ENCODE peak calls at places on chromosomes 3 and 15, in seven cellular contexts. One of them, this sample, is unnamed.

GRCh38 chr15:33215941-33216872 is 21.7 kb upstream of the FMN1 start:
- DNase-seq in mesenchymal stem cell: peak
- DNase-seq in H9: no peak
- DNase-seq in trophoblast cell: peak
- DNase-seq in H1: no peak
- DNase-seq in IMR-90: peak
- DNase-seq in mesendoderm: peak
- DNase-seq in this sample: no peak

GRCh38 chr15:39499701-39500100 is 81.2 kb upstream of the THBS1 start:
- DNase-seq in H9: no peak
- DNase-seq in H1: no peak
- DNase-seq in mesendoderm: no peak
- DNase-seq in mesenchymal stem cell: no peak
- DNase-seq in trophoblast cell: peak
- DNase-seq in IMR-90: no peak
- DNase-seq in this sample: no peak

GRCh38 chr3:108420926-108421325 is 89.5 kb downstream of the MYH15 start:
- DNase-seq in trophoblast cell: peak
- DNase-seq in H9: no peak
- DNase-seq in H1: no peak
- DNase-seq in mesendoderm: no peak
- DNase-seq in IMR-90: peak
- DNase-seq in mesenchymal stem cell: peak
- DNase-seq in this sample: no peak

GRCh38 chr15:66830358-66830757 is 128.3 kb downstream of the SMAD6 start:
- DNase-seq in H9: no peak
- DNase-seq in trophoblast cell: peak
- DNase-seq in IMR-90: peak
- DNase-seq in mesendoderm: no peak
- DNase-seq in mesenchymal stem cell: peak
- DNase-seq in H1: no peak
- DNase-seq in this sample: no peak

GRCh38 chr15:53522878-53523455 is 236.5 kb downstream of the WDR72 start:
- DNase-seq in H1: no peak
- DNase-seq in H9: no peak
- DNase-seq in trophoblast cell: no peak
- DNase-seq in IMR-90: no peak
- DNase-seq in mesenchymal stem cell: no peak
- DNase-seq in mesendoderm: peak
- DNase-seq in this sample: no peak

GRCh38 chr15:88636039-88636438 is 2.8 kb upstream of the ISG20 start:
- DNase-seq in mesenchymal stem cell: no peak
- DNase-seq in H1: peak
- DNase-seq in H9: peak
- DNase-seq in trophoblast cell: peak
- DNase-seq in IMR-90: no peak
- DNase-seq in mesendoderm: peak
- DNase-seq in this sample: no peak

GRCh38 chr3:44970916-44971490 is 5.0 kb downstream of the ZDHHC3 start:
- DNase-seq in H9: no peak
- DNase-seq in mesenchymal stem cell: no peak
- DNase-seq in IMR-90: no peak
- DNase-seq in mesendoderm: no peak
- DNase-seq in H1: no peak
- DNase-seq in trophoblast cell: peak
- DNase-seq in this sample: no peak

GRCh38 chr3:42814914-42815507 is 5.8 kb downstream of the ACKR2 start:
- DNase-seq in mesendoderm: no peak
- DNase-seq in IMR-90: no peak
- DNase-seq in trophoblast cell: no peak
- DNase-seq in H1: no peak
- DNase-seq in mesenchymal stem cell: no peak
- DNase-seq in H9: no peak
- DNase-seq in this sample: no peak

GRCh38 chr15:27774638-27775037 is 324.5 kb downstream of the OCA2 start:
- DNase-seq in mesenchymal stem cell: no peak
- DNase-seq in mesendoderm: no peak
- DNase-seq in H1: no peak
- DNase-seq in H9: no peak
- DNase-seq in trophoblast cell: no peak
- DNase-seq in IMR-90: no peak
- DNase-seq in this sample: no peak

GRCh38 chr3:107976204-107976775 is 114.5 kb downstream of the CD47 start:
- DNase-seq in IMR-90: no peak
- DNase-seq in trophoblast cell: no peak
- DNase-seq in H1: no peak
- DNase-seq in mesenchymal stem cell: no peak
- DNase-seq in H9: no peak
- DNase-seq in mesendoderm: no peak
- DNase-seq in this sample: no peak

GRCh38 chr15:81419304-81419943 is 45.4 kb upstream of the TMC3 start:
- DNase-seq in trophoblast cell: no peak
- DNase-seq in mesenchymal stem cell: peak
- DNase-seq in mesendoderm: peak
- DNase-seq in H9: peak
- DNase-seq in IMR-90: peak
- DNase-seq in H1: no peak
- DNase-seq in this sample: peak

GRCh38 chr15:39281094-39281493 is 299.8 kb upstream of the THBS1 start:
- DNase-seq in H9: no peak
- DNase-seq in IMR-90: peak
- DNase-seq in mesendoderm: no peak
- DNase-seq in mesenchymal stem cell: peak
- DNase-seq in trophoblast cell: peak
- DNase-seq in H1: no peak
- DNase-seq in this sample: no peak

GRCh38 chr3:167691366-167691765 is 37.6 kb upstream of the WDR49 start:
- DNase-seq in H1: no peak
- DNase-seq in IMR-90: no peak
- DNase-seq in mesenchymal stem cell: no peak
- DNase-seq in trophoblast cell: no peak
- DNase-seq in mesendoderm: no peak
- DNase-seq in H9: no peak
- DNase-seq in this sample: no peak

GRCh38 chr3:63932509-63933212 is 20.5 kb upstream of the SCAANT1 start:
- DNase-seq in mesendoderm: no peak
- DNase-seq in H9: no peak
- DNase-seq in H1: no peak
- DNase-seq in IMR-90: no peak
- DNase-seq in trophoblast cell: no peak
- DNase-seq in mesenchymal stem cell: no peak
- DNase-seq in this sample: no peak

GRCh38 chr3:184491011-184491576 is 70.5 kb upstream of the EPHB3 start:
- DNase-seq in mesendoderm: no peak
- DNase-seq in trophoblast cell: no peak
- DNase-seq in H1: no peak
- DNase-seq in H9: peak
- DNase-seq in mesenchymal stem cell: no peak
- DNase-seq in IMR-90: no peak
- DNase-seq in this sample: no peak

GRCh38 chr3:16205156-16205870 is 30.8 kb downstream of the GALNT15 start:
- DNase-seq in trophoblast cell: no peak
- DNase-seq in H9: no peak
- DNase-seq in mesenchymal stem cell: no peak
- DNase-seq in mesendoderm: no peak
- DNase-seq in H1: no peak
- DNase-seq in IMR-90: peak
- DNase-seq in this sample: no peak

GRCh38 chr15:70251246-70251990 is 153.7 kb upstream of the TLE3 start:
- DNase-seq in H9: no peak
- DNase-seq in mesenchymal stem cell: no peak
- DNase-seq in trophoblast cell: no peak
- DNase-seq in H1: no peak
- DNase-seq in mesendoderm: no peak
- DNase-seq in IMR-90: no peak
- DNase-seq in this sample: no peak

GRCh38 chr3:112017081-112017480 is 17.5 kb upstream of the TMPRSS7 start:
- DNase-seq in mesendoderm: no peak
- DNase-seq in H1: no peak
- DNase-seq in mesenchymal stem cell: peak
- DNase-seq in trophoblast cell: no peak
- DNase-seq in IMR-90: no peak
- DNase-seq in H9: no peak
- DNase-seq in this sample: no peak

GRCh38 chr15:73283341-73283962 is 85.3 kb downstream of the HCN4 start:
- DNase-seq in mesendoderm: no peak
- DNase-seq in H1: no peak
- DNase-seq in trophoblast cell: no peak
- DNase-seq in IMR-90: no peak
- DNase-seq in H9: no peak
- DNase-seq in mesenchymal stem cell: no peak
- DNase-seq in this sample: no peak

GRCh38 chr3:23396746-23397145 is 193.6 kb downstream of the UBE2E2 start:
- DNase-seq in trophoblast cell: no peak
- DNase-seq in H1: no peak
- DNase-seq in mesenchymal stem cell: no peak
- DNase-seq in IMR-90: no peak
- DNase-seq in mesendoderm: no peak
- DNase-seq in H9: no peak
- DNase-seq in this sample: no peak
- H2AK5ac ChIP-seq in trophoblast cell: no peak
- H2AK5ac ChIP-seq in H1: no peak
- H2AK5ac ChIP-seq in mesenchymal stem cell: no peak
- H2AK5ac ChIP-seq in IMR-90: no peak
- H2AK5ac ChIP-seq in mesendoderm: no peak
- H2AK5ac ChIP-seq in H9: no peak
- H2AK5ac ChIP-seq in this sample: no peak

GRCh38 chr15:98712845-98713584 is 64.7 kb downstream of the IGF1R start:
- DNase-seq in mesenchymal stem cell: no peak
- DNase-seq in mesendoderm: no peak
- DNase-seq in trophoblast cell: no peak
- DNase-seq in IMR-90: no peak
- DNase-seq in H9: no peak
- DNase-seq in H1: no peak
- DNase-seq in this sample: no peak

GRCh38 chr15:98715890-98716443 is 67.6 kb downstream of the IGF1R start:
- DNase-seq in mesendoderm: no peak
- DNase-seq in H9: no peak
- DNase-seq in trophoblast cell: no peak
- DNase-seq in IMR-90: no peak
- DNase-seq in mesenchymal stem cell: no peak
- DNase-seq in H1: no peak
- DNase-seq in this sample: no peak

GRCh38 chr15:98715401-98715800 is 67.1 kb downstream of the IGF1R start:
- DNase-seq in H1: no peak
- DNase-seq in mesenchymal stem cell: no peak
- DNase-seq in trophoblast cell: no peak
- DNase-seq in mesendoderm: no peak
- DNase-seq in H9: no peak
- DNase-seq in IMR-90: no peak
- DNase-seq in this sample: no peak

GRCh38 chr15:98713585-98714001 is 65.3 kb downstream of the IGF1R start:
- DNase-seq in trophoblast cell: no peak
- DNase-seq in mesenchymal stem cell: no peak
- DNase-seq in mesendoderm: peak
- DNase-seq in IMR-90: no peak
- DNase-seq in H9: no peak
- DNase-seq in H1: no peak
- DNase-seq in this sample: no peak

GRCh38 chr15:98714906-98715305 is 66.6 kb downstream of the IGF1R start:
- DNase-seq in mesendoderm: no peak
- DNase-seq in H9: no peak
- DNase-seq in mesenchymal stem cell: no peak
- DNase-seq in trophoblast cell: no peak
- DNase-seq in H1: no peak
- DNase-seq in IMR-90: no peak
- DNase-seq in this sample: no peak
- H3K27ac ChIP-seq in mesendoderm: no peak
- H3K27ac ChIP-seq in H9: no peak
- H3K27ac ChIP-seq in mesenchymal stem cell: no peak
- H3K27ac ChIP-seq in trophoblast cell: no peak
- H3K27ac ChIP-seq in H1: peak
- H3K27ac ChIP-seq in IMR-90: no peak
- H3K27ac ChIP-seq in this sample: no peak

GRCh38 chr3:73784647-73785420 is 160.1 kb upstream of the PDZRN3 start:
- DNase-seq in H1: no peak
- DNase-seq in mesendoderm: no peak
- DNase-seq in mesenchymal stem cell: peak
- DNase-seq in trophoblast cell: no peak
- DNase-seq in IMR-90: peak
- DNase-seq in H9: no peak
- DNase-seq in this sample: no peak
- H2AK5ac ChIP-seq in H1: no peak
- H2AK5ac ChIP-seq in mesendoderm: no peak
- H2AK5ac ChIP-seq in mesenchymal stem cell: no peak
- H2AK5ac ChIP-seq in trophoblast cell: no peak
- H2AK5ac ChIP-seq in IMR-90: no peak
- H2AK5ac ChIP-seq in H9: no peak
- H2AK5ac ChIP-seq in this sample: no peak

DNA sequence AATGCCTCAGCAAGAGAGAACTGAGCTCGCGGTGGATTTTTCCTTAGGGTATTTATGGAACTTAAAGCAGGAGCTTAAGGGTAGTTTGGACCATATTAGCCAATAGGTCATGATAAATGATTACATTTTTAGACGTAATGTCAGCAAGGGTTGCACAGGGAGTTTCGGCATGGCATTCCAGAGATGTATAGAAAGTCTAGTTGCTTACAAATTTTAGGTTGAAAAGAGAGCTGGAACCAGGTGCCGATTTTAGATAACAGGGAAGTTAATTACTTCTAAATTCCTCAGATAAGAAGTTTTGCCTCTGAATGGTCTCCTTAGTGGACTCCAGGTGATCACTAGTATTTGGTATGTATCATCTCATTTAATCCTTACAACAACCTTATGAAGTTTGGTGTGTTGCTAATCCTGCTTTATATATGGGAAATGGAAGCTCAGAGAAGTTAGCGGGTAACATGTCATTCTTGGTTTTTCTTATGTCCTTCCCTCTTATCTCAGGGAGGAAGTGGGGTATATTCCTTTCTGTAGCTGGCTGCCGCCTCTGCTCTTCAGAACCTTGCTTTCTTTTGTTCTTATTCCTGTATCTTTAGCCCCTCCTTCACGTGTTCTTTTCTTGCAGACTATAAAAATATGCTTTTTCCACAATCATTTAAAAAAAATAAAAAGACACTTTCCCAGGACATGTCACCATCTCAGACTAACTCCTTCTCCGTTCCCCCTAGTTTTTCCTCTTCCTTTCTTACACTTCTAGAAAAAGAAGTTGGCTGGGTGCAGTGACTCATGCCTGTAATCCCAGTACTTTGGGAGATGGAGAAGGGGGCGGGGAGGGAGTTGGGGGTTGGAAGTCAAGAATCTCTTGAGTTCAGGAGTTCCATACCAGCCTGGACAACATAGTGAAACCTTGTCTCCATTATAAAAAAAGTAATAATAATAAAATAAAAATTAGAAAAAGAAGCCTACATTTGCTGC is 25.7 kb downstream of the IQGAP1 start:
- DNase-seq in H9: no peak
- DNase-seq in mesendoderm: peak
- DNase-seq in IMR-90: peak
- DNase-seq in trophoblast cell: peak
- DNase-seq in mesenchymal stem cell: peak
- DNase-seq in H1: no peak
- DNase-seq in this sample: no peak
- H3K27ac ChIP-seq in H9: peak
- H3K27ac ChIP-seq in mesendoderm: peak
- H3K27ac ChIP-seq in IMR-90: peak
- H3K27ac ChIP-seq in trophoblast cell: peak
- H3K27ac ChIP-seq in mesenchymal stem cell: peak
- H3K27ac ChIP-seq in H1: peak
- H3K27ac ChIP-seq in this sample: no peak